ENCODE peak calls at places on chromosomes 6 and 20, in five cellular contexts. One of them, this sample, is unnamed.
A peak's percentile ranks its signal among the peaks of the same experiment; 100 is the strongest.

GRCh38 chr6:72894091-72894490 is 272.2 kb downstream of the KCNQ5 start:
- DNase-seq in mammary epithelial cell: peak; percentile 58
- DNase-seq in breast epithelium: no peak
- DNase-seq in colonic mucosa: no peak
- DNase-seq in hepatocyte: no peak
- DNase-seq in this sample: peak; percentile 13

GRCh38 chr6:144955853-144956252 is 670.7 kb downstream of the UTRN start:
- DNase-seq in mammary epithelial cell: peak; percentile 36
- DNase-seq in breast epithelium: no peak
- DNase-seq in colonic mucosa: no peak
- DNase-seq in hepatocyte: no peak
- DNase-seq in this sample: no peak

GRCh38 chr6:118876201-118876600 is 17.8 kb upstream of the ASF1A start:
- DNase-seq in mammary epithelial cell: no peak
- DNase-seq in breast epithelium: no peak
- DNase-seq in colonic mucosa: no peak
- DNase-seq in hepatocyte: no peak
- DNase-seq in this sample: peak; percentile 36

GRCh38 chr6:1904494-1904854 is 294.8 kb downstream of the FOXC1 start:
- DNase-seq in mammary epithelial cell: no peak
- DNase-seq in breast epithelium: no peak
- DNase-seq in colonic mucosa: no peak
- DNase-seq in hepatocyte: no peak
- DNase-seq in this sample: no peak

GRCh38 chr6:53306819-53307347 is 41.9 kb downstream of the ELOVL5 start:
- DNase-seq in mammary epithelial cell: peak; percentile 92
- DNase-seq in breast epithelium: no peak
- DNase-seq in colonic mucosa: no peak
- DNase-seq in hepatocyte: peak; percentile 59
- DNase-seq in this sample: no peak

GRCh38 chr6:85355816-85356215 is 94.1 kb upstream of the NT5E start:
- DNase-seq in mammary epithelial cell: no peak
- DNase-seq in breast epithelium: no peak
- DNase-seq in colonic mucosa: no peak
- DNase-seq in hepatocyte: no peak
- DNase-seq in this sample: no peak

GRCh38 chr20:24842591-24843442 is 106.3 kb upstream of the CST7 start:
- DNase-seq in mammary epithelial cell: no peak
- DNase-seq in breast epithelium: no peak
- DNase-seq in colonic mucosa: no peak
- DNase-seq in hepatocyte: no peak
- DNase-seq in this sample: peak; percentile 3

GRCh38 chr6:75947935-75948334 is 124.5 kb downstream of the IMPG1 start:
- DNase-seq in mammary epithelial cell: no peak
- DNase-seq in breast epithelium: no peak
- DNase-seq in colonic mucosa: no peak
- DNase-seq in hepatocyte: no peak
- DNase-seq in this sample: no peak

GRCh38 chr6:149316108-149316727 is 1.3 kb upstream of the TAB2 start:
- DNase-seq in mammary epithelial cell: no peak
- DNase-seq in breast epithelium: no peak
- DNase-seq in colonic mucosa: no peak
- DNase-seq in hepatocyte: no peak
- DNase-seq in this sample: peak; percentile 51

GRCh38 chr20:48682529-48683385 is 145.0 kb downstream of the PREX1 start:
- DNase-seq in mammary epithelial cell: peak; percentile 32
- DNase-seq in breast epithelium: peak; percentile 63
- DNase-seq in colonic mucosa: peak; percentile 94
- DNase-seq in hepatocyte: peak; percentile 90
- DNase-seq in this sample: peak; percentile 97

GRCh38 chr20:8305449-8305978 is 173.4 kb downstream of the PLCB1 start:
- DNase-seq in mammary epithelial cell: peak; percentile 58
- DNase-seq in breast epithelium: no peak
- DNase-seq in colonic mucosa: peak; percentile 71
- DNase-seq in hepatocyte: peak; percentile 71
- DNase-seq in this sample: no peak

GRCh38 chr6:3749991-3750323 is 1.6 kb downstream of the PXDC1 start:
- DNase-seq in mammary epithelial cell: peak; percentile 81
- DNase-seq in breast epithelium: peak; percentile 72
- DNase-seq in colonic mucosa: peak; percentile 54
- DNase-seq in hepatocyte: peak; percentile 81
- DNase-seq in this sample: peak; percentile 95

GRCh38 chr6:155186052-155186658 is 77.7 kb upstream of the CLDN20 start:
- DNase-seq in mammary epithelial cell: peak; percentile 60
- DNase-seq in breast epithelium: no peak
- DNase-seq in colonic mucosa: no peak
- DNase-seq in hepatocyte: no peak
- DNase-seq in this sample: no peak

GRCh38 chr20:34829191-34829590 is 3.7 kb upstream of the NCOA6 start:
- DNase-seq in mammary epithelial cell: no peak
- DNase-seq in breast epithelium: no peak
- DNase-seq in colonic mucosa: no peak
- DNase-seq in hepatocyte: no peak
- DNase-seq in this sample: no peak

GRCh38 chr6:47362857-47363461 is 53.3 kb upstream of the TNFRSF21 start:
- DNase-seq in mammary epithelial cell: no peak
- DNase-seq in breast epithelium: no peak
- DNase-seq in colonic mucosa: no peak
- DNase-seq in hepatocyte: peak; percentile 53
- DNase-seq in this sample: no peak

GRCh38 chr20:45064812-45065211 is 36.1 kb downstream of the KCNS1 start:
- DNase-seq in mammary epithelial cell: no peak
- DNase-seq in breast epithelium: no peak
- DNase-seq in colonic mucosa: no peak
- DNase-seq in hepatocyte: no peak
- DNase-seq in this sample: no peak

GRCh38 chr6:71127374-71127773 is 161.2 kb upstream of the OGFRL1 start:
- DNase-seq in mammary epithelial cell: no peak
- DNase-seq in breast epithelium: no peak
- DNase-seq in colonic mucosa: no peak
- DNase-seq in hepatocyte: no peak
- DNase-seq in this sample: no peak

GRCh38 chr6:138443979-138444378 is 40.0 kb downstream of the HEBP2 start:
- DNase-seq in mammary epithelial cell: peak; percentile 65
- DNase-seq in breast epithelium: no peak
- DNase-seq in colonic mucosa: no peak
- DNase-seq in hepatocyte: no peak
- DNase-seq in this sample: no peak
- H3K27ac ChIP-seq in mammary epithelial cell: peak overlapping the region; percentile 41
- H3K27ac ChIP-seq in breast epithelium: no peak overlapping the region
- H3K27ac ChIP-seq in colonic mucosa: no peak overlapping the region
- H3K27ac ChIP-seq in hepatocyte: no peak overlapping the region
- H3K27ac ChIP-seq in this sample: no peak overlapping the region

GRCh38 chr6:125748534-125749111 is 809 bp upstream of the HEY2 start:
- DNase-seq in mammary epithelial cell: peak; percentile 29
- DNase-seq in breast epithelium: no peak
- DNase-seq in colonic mucosa: peak; percentile 21
- DNase-seq in hepatocyte: no peak
- DNase-seq in this sample: peak; percentile 62
- TF ChIP-seq CTCF in mammary epithelial cell: no peak
- TF ChIP-seq CTCF in breast epithelium: no peak
- TF ChIP-seq CTCF in colonic mucosa: no peak
- TF ChIP-seq CTCF in hepatocyte: no peak
- TF ChIP-seq CTCF in this sample: no peak

DNA sequence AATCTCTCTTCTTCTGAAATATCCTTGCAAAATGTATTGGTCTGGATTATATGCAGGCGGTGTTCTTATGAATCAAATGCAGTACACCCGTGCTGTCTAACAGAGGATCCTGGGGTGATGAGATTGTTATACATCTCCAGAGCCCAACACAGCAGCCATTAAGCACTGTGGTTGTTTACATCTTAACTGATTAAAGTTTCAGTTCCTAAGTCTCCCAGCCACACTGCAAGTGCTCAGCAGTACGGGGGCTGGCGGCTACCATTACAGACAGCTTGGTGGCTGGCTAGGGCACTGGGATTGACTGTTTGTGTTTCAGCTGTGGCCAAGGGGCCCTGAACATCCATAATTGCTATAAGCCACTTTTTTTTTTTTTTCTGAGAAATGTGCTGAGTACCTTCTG is 7.1 kb downstream of the UNC93A start:
- DNase-seq in mammary epithelial cell: no peak
- DNase-seq in breast epithelium: no peak
- DNase-seq in colonic mucosa: no peak
- DNase-seq in hepatocyte: no peak
- DNase-seq in this sample: no peak
- H3K9me3 ChIP-seq in mammary epithelial cell: peaks cover 43% of the 10 kb centered on the region
- H3K9me3 ChIP-seq in breast epithelium: no peaks in the 10 kb centered on the region
- H3K9me3 ChIP-seq in colonic mucosa: no peaks in the 10 kb centered on the region
- H3K9me3 ChIP-seq in hepatocyte: no peaks in the 10 kb centered on the region
- H3K9me3 ChIP-seq in this sample: no peaks in the 10 kb centered on the region

DNA sequence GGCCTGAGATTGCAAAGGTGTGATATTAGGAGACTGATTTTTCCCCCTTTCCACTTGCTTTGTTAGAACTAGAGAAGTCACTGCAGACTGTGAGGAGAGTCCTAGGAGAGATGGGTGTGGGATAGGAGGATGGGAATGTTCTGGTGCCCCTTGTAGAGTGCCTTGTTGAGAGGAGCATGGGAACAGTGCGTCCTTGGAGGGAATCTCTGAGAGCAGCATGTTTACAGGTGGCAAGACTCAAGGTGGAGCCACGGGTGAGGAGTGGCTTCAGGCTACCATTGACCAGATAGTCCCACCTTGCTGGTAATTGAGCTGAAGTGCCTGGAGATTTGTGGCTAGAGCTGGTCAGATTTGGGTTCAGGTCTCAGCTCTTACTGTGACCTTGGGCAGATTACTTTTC is 6.0 kb downstream of the PLCG1 start:
- DNase-seq in mammary epithelial cell: no peak
- DNase-seq in breast epithelium: no peak
- DNase-seq in colonic mucosa: no peak
- DNase-seq in hepatocyte: no peak
- DNase-seq in this sample: no peak
- H3K27ac ChIP-seq in mammary epithelial cell: no peak overlapping the region
- H3K27ac ChIP-seq in breast epithelium: peak overlapping the region; percentile 8
- H3K27ac ChIP-seq in colonic mucosa: no peak overlapping the region
- H3K27ac ChIP-seq in hepatocyte: no peak overlapping the region
- H3K27ac ChIP-seq in this sample: no peak overlapping the region

GRCh38 chr20:47535088-47535487 is 33.4 kb downstream of the NCOA3 start:
- DNase-seq in mammary epithelial cell: no peak
- DNase-seq in breast epithelium: no peak
- DNase-seq in colonic mucosa: no peak
- DNase-seq in hepatocyte: no peak
- DNase-seq in this sample: no peak
- TF ChIP-seq CTCF in mammary epithelial cell: no peak
- TF ChIP-seq CTCF in breast epithelium: no peak
- TF ChIP-seq CTCF in colonic mucosa: no peak
- TF ChIP-seq CTCF in hepatocyte: no peak
- TF ChIP-seq CTCF in this sample: no peak

GRCh38 chr6:22313796-22314195 is 17.0 kb upstream of the PRL start:
- DNase-seq in mammary epithelial cell: no peak
- DNase-seq in breast epithelium: no peak
- DNase-seq in colonic mucosa: no peak
- DNase-seq in hepatocyte: no peak
- DNase-seq in this sample: no peak
- H3K9me3 ChIP-seq in mammary epithelial cell: peaks cover 3% of the 10 kb centered on the region
- H3K9me3 ChIP-seq in breast epithelium: peaks cover 9% of the 10 kb centered on the region
- H3K9me3 ChIP-seq in colonic mucosa: no peaks in the 10 kb centered on the region
- H3K9me3 ChIP-seq in hepatocyte: no peaks in the 10 kb centered on the region
- H3K9me3 ChIP-seq in this sample: no peaks in the 10 kb centered on the region

DNA sequence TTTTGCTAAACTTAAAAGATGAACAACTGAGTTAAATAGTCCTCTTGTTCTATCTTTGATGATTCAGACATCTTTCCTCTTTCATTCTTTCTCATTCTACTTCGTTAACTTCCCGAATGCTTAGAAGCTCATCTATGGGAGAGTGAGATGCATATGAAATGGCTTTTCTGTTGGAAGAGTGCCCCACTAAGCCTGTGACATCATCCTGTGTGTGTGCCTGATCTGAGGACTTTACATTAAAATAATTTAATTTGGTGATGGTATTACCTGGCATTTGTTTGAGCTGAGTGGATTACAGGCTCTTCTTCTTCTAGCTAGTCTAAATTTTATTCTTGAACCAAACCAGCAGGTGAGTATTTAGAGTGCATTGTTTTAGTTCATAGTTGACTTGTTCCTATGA is 626.5 kb downstream of the QKI start:
- DNase-seq in mammary epithelial cell: no peak
- DNase-seq in breast epithelium: no peak
- DNase-seq in colonic mucosa: no peak
- DNase-seq in hepatocyte: no peak
- DNase-seq in this sample: peak; percentile 8
- H3K27ac ChIP-seq in mammary epithelial cell: no peak overlapping the region
- H3K27ac ChIP-seq in breast epithelium: no peak overlapping the region
- H3K27ac ChIP-seq in colonic mucosa: no peak overlapping the region
- H3K27ac ChIP-seq in hepatocyte: no peak overlapping the region
- H3K27ac ChIP-seq in this sample: no peak overlapping the region

GRCh38 chr6:141199074-141199473 is 933.7 kb upstream of the GJE1 start:
- DNase-seq in mammary epithelial cell: no peak
- DNase-seq in breast epithelium: no peak
- DNase-seq in colonic mucosa: no peak
- DNase-seq in hepatocyte: no peak
- DNase-seq in this sample: no peak

GRCh38 chr6:141195251-141195832 is 937.4 kb upstream of the GJE1 start:
- DNase-seq in mammary epithelial cell: no peak
- DNase-seq in breast epithelium: peak; percentile 19
- DNase-seq in colonic mucosa: no peak
- DNase-seq in hepatocyte: no peak
- DNase-seq in this sample: no peak
- TF ChIP-seq CTCF in mammary epithelial cell: no peak
- TF ChIP-seq CTCF in breast epithelium: no peak
- TF ChIP-seq CTCF in colonic mucosa: no peak
- TF ChIP-seq CTCF in hepatocyte: no peak
- TF ChIP-seq CTCF in this sample: no peak

GRCh38 chr20:18331694-18332093 is 43.4 kb downstream of the ZNF133 start:
- DNase-seq in mammary epithelial cell: no peak
- DNase-seq in breast epithelium: no peak
- DNase-seq in colonic mucosa: no peak
- DNase-seq in hepatocyte: no peak
- DNase-seq in this sample: no peak
- H3K9me3 ChIP-seq in mammary epithelial cell: peaks cover 18% of the 10 kb centered on the region
- H3K9me3 ChIP-seq in breast epithelium: peaks cover 41% of the 10 kb centered on the region
- H3K9me3 ChIP-seq in colonic mucosa: no peaks in the 10 kb centered on the region
- H3K9me3 ChIP-seq in hepatocyte: peaks cover 30% of the 10 kb centered on the region
- H3K9me3 ChIP-seq in this sample: peaks cover 3% of the 10 kb centered on the region